ENCODE peak calls at places on chromosome 6, in eight cellular contexts. O is LNCaP clone FGC; Q is fibroblast of pulmonary artery; W is breast epithelium; F is neural progenitor cell; K is HFF-Myc; M is AG09309; S is CD8-positive, alpha-beta T cell. X is an unnamed sample.
A peak's percentile ranks its signal among the peaks of the same experiment; 100 is the strongest.

GRCh38 chr6:3665608-3666007 is 85.9 kb downstream of the PXDC1 start:
- DNase-seq in O (no peak), Q (no peak), W (no peak), F (no peak), K (no peak), M (no peak), S (no peak), X (no peak)

GRCh38 chr6:10855233-10855632 is 16.9 kb upstream of the MAK start:
- DNase-seq in O (no peak), Q (no peak), W (no peak), F (no peak), K (no peak), M (no peak), S (no peak), X (no peak)

GRCh38 chr6:167685654-167686053 is 141.1 kb upstream of the AFDN start:
- DNase-seq in O (no peak), Q (no peak), W (no peak), F (no peak), K (no peak), M (no peak), S (no peak), X (no peak)

GRCh38 chr6:90194371-90194841 is 102.2 kb downstream of the BACH2 start:
- DNase-seq in O (no peak), Q (peak; percentile 10), W (no peak), F (no peak), K (peak; percentile 58), M (peak; percentile 45), S (no peak), X (peak; percentile 35)

GRCh38 chr6:126919947-126920346 is 198.5 kb upstream of the RSPO3 start:
- DNase-seq in O (no peak), Q (peak; percentile 95), W (no peak), F (no peak), K (peak; percentile 58), M (peak; percentile 86), S (no peak), X (no peak)

GRCh38 chr6:168222261-168222660 is 97.3 kb downstream of the DACT2 start:
- DNase-seq in O (no peak), Q (no peak), W (no peak), F (no peak), K (no peak), M (no peak), S (no peak), X (no peak)

GRCh38 chr6:146419576-146419975 is 124.1 kb upstream of the RAB32 start:
- DNase-seq in O (no peak), Q (no peak), W (no peak), F (no peak), K (no peak), M (no peak), S (no peak), X (no peak)

GRCh38 chr6:14713008-14713452 is 532.8 kb upstream of the JARID2 start:
- DNase-seq in O (no peak), Q (peak; percentile 80), W (no peak), F (no peak), K (no peak), M (peak; percentile 84), S (no peak), X (peak; percentile 60)

GRCh38 chr6:114304304-114304887 is 38.4 kb downstream of the HS3ST5 start:
- DNase-seq in O (peak; percentile 11), Q (peak; percentile 47), W (no peak), F (no peak), K (no peak), M (peak; percentile 1), S (no peak), X (no peak)

GRCh38 chr6:7204726-7205125 is 97.0 kb downstream of the RREB1 start:
- DNase-seq in O (no peak), Q (peak; percentile 9), W (no peak), F (no peak), K (no peak), M (peak; percentile 33), S (no peak), X (no peak)

GRCh38 chr6:37018152-37019064 is 13.0 kb downstream of the FGD2 start:
- DNase-seq in O (peak; percentile 84), Q (peak; percentile 91), W (peak; percentile 83), F (peak; percentile 92), K (peak; percentile 67), M (peak; percentile 63), S (peak; percentile 78), X (peak; percentile 79)

GRCh38 chr6:137261393-137262154 is 42.4 kb upstream of the IFNGR1 start:
- DNase-seq in O (no peak), Q (peak; percentile 79), W (no peak), F (no peak), K (no peak), M (no peak), S (no peak), X (no peak)

GRCh38 chr6:71248306-71248705 is 40.3 kb upstream of the OGFRL1 start:
- DNase-seq in O (no peak), Q (peak; percentile 60), W (no peak), F (no peak), K (peak; percentile 81), M (peak; percentile 10), S (no peak), X (no peak)

GRCh38 chr6:111581957-111582356 is 23.7 kb downstream of the TRAF3IP2 start:
- DNase-seq in O (no peak), Q (no peak), W (no peak), F (no peak), K (no peak), M (no peak), S (no peak), X (no peak)

GRCh38 chr6:14454467-14454763 is 336.8 kb downstream of the CD83 start:
- DNase-seq in O (peak; percentile 77), Q (no peak), W (peak; percentile 67), F (no peak), K (no peak), M (no peak), S (no peak), X (no peak)

GRCh38 chr6:161414180-161414579 is 140.3 kb upstream of the AGPAT4 start:
- DNase-seq in O (no peak), Q (no peak), W (no peak), F (no peak), K (no peak), M (no peak), S (no peak), X (peak; percentile 30)

GRCh38 chr6:113359155-113360140 is 497.7 kb upstream of the MARCKS start:
- DNase-seq in O (no peak), Q (peak; percentile 49), W (no peak), F (no peak), K (no peak), M (no peak), S (no peak), X (no peak)

GRCh38 chr6:105598264-105598663 is 195.4 kb upstream of the PREP start:
- DNase-seq in O (no peak), Q (no peak), W (no peak), F (no peak), K (no peak), M (no peak), S (no peak), X (no peak)

GRCh38 chr6:128095362-128095761 is 194.5 kb upstream of the THEMIS start:
- DNase-seq in O (no peak), Q (no peak), W (no peak), F (no peak), K (no peak), M (no peak), S (no peak), X (no peak)

GRCh38 chr6:160911949-160912348 is 79.6 kb upstream of the MAP3K4 start:
- DNase-seq in O (no peak), Q (no peak), W (no peak), F (no peak), K (no peak), M (no peak), S (no peak), X (no peak)

GRCh38 chr6:101386982-101387381 is 6.5 kb upstream of the GRIK2 start:
- DNase-seq in O (no peak), Q (no peak), W (no peak), F (peak; percentile 31), K (no peak), M (no peak), S (no peak), X (no peak)
- TF ChIP-seq CTCF in O (peak; percentile 6), Q (peak; percentile 24), W (no peak), F (peak; percentile 54), K (peak; percentile 24), M (peak; percentile 31), S (no peak), X (no peak)

DNA sequence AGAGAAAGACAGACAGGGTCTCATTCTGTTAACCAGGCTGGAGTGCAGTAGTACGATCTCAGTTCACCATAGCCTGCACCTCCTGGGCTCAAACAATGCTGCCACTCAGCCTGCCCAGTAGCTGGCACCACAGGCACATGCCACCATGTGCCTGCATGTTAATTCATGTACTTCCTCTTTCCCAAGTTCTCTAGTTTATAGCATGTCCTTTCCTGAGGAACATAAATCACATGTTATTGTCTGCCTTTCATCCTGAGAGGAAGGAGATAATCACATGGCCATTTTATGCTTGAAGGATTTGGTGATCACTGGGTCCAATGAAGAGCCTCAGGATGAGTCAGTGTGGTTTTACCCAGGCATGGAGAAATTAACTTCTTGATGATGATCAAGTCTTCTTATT is 47.9 kb downstream of the COL11A2 start:
- DNase-seq in O (no peak), Q (no peak), W (no peak), F (no peak), K (no peak), M (no peak), S (no peak), X (no peak)
- TF ChIP-seq CTCF in O (no peak), Q (no peak), W (no peak), F (no peak), K (no peak), M (no peak), S (no peak), X (no peak)

GRCh38 chr6:141199074-141199473 is 933.7 kb upstream of the GJE1 start:
- DNase-seq in O (no peak), Q (no peak), W (no peak), F (peak; percentile 7), K (peak; percentile 90), M (no peak), S (no peak), X (no peak)

GRCh38 chr6:141195251-141195832 is 937.4 kb upstream of the GJE1 start:
- DNase-seq in O (no peak), Q (no peak), W (no peak), F (no peak), K (no peak), M (no peak), S (no peak), X (no peak)
- TF ChIP-seq CTCF in O (no peak), Q (no peak), W (no peak), F (no peak), K (no peak), M (no peak), S (no peak), X (no peak)

DNA sequence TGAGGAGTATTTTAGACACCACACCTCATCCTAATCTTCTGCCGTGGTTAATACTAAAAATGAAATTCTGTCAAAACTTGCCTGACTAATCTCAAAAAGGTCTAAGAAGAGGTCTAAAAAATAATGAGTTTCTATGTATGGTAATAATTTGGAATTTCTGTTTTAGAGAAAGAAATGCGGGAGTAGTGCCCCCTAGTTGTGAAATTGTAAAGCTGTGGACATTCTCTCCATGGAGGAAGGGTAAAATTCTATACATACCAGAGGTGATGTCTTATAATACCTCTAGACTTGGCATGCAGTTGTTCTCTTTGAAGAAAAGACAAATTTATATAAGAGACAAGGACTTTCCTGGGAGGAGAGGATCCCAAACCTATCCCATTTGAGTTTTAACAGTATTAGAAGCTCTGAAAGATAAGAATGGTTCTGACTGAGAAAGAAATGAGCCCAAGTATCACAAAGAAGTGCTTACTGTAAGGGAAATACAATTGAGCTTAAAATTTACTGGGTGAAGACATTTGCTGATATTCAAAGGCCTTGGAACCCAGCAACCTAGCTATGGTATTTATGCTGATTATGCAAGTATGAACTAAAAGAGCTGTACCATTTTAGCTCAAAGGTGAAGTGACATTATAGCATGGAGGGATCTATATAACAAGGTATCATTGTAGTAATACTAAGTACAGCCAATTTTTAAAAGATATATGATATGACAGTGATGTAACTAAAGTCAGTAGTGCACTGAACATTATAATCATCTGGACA is 5.1 kb upstream of the EPHA7 start:
- DNase-seq in O (no peak), Q (peak; percentile 37), W (no peak), F (peak; percentile 20), K (no peak), M (no peak), S (no peak), X (no peak)
- TF ChIP-seq CTCF in O (peak; percentile 53), Q (peak; percentile 63), W (no peak), F (peak; percentile 69), K (peak; percentile 35), M (peak; percentile 42), S (no peak), X (no peak)